ENCODE peak calls at places on chromosomes 3 and 15, in nine cellular contexts. W is pancreas, B is HCT116, Z is Peyer's patch, G is esophagus squamous epithelium, A is SJSA1, T is WERI-Rb-1, V is brain microvascular endothelial cell, P is heart left ventricle. H is an unnamed sample.

GRCh38 chr3:31695280-31696008 is 162.7 kb downstream of the STT3B start:
- DNase-seq in W (no peak), B (no peak), Z (no peak), G (no peak), A (no peak), T (no peak), V (no peak), P (no peak), H (no peak)

GRCh38 chr15:57686657-57687056 is 19.9 kb upstream of the POLR2M start:
- DNase-seq in W (no peak), B (no peak), Z (no peak), G (no peak), A (no peak), T (no peak), V (peak; percentile 78), P (peak; percentile 29), H (no peak)

GRCh38 chr15:84604804-84605203 is 4.0 kb downstream of the ZSCAN2 start:
- DNase-seq in W (no peak), B (no peak), Z (no peak), G (no peak), A (no peak), T (no peak), V (no peak), P (no peak), H (no peak)

GRCh38 chr3:131480116-131480515 is 22.7 kb downstream of the MRPL3 start:
- DNase-seq in W (no peak), B (no peak), Z (no peak), G (no peak), A (no peak), T (no peak), V (no peak), P (no peak), H (no peak)

GRCh38 chr3:119403201-119403600 is 60.2 kb downstream of the TMEM39A start:
- DNase-seq in W (no peak), B (no peak), Z (no peak), G (no peak), A (no peak), T (no peak), V (no peak), P (no peak), H (no peak)

GRCh38 chr15:39084683-39085530 is 496.0 kb upstream of the THBS1 start:
- DNase-seq in W (no peak), B (no peak), Z (no peak), G (no peak), A (peak; percentile 43), T (peak; percentile 28), V (peak; percentile 14), P (peak; percentile 40), H (no peak)

GRCh38 chr3:5304789-5305680 is 117.5 kb downstream of the EDEM1 start:
- DNase-seq in W (no peak), B (peak; percentile 31), Z (peak; percentile 71), G (no peak), A (peak; percentile 20), T (peak; percentile 58), V (peak; percentile 20), P (peak; percentile 33), H (peak; percentile 32)

GRCh38 chr3:159854500-159855124 is 134.0 kb upstream of the IL12A start:
- DNase-seq in W (no peak), B (peak; percentile 59), Z (no peak), G (no peak), A (peak; percentile 90), T (no peak), V (peak; percentile 93), P (no peak), H (no peak)

GRCh38 chr3:104360038-104360437 is 1006.7 kb upstream of the ALCAM start:
- DNase-seq in W (no peak), B (no peak), Z (no peak), G (no peak), A (no peak), T (no peak), V (no peak), P (no peak), H (no peak)

GRCh38 chr3:170078620-170079281 is 41.0 kb downstream of the GPR160 start:
- DNase-seq in W (no peak), B (peak; percentile 2), Z (peak; percentile 44), G (no peak), A (no peak), T (no peak), V (no peak), P (no peak), H (peak; percentile 12)

GRCh38 chr15:57890351-57890750 is 175.2 kb downstream of the ALDH1A2 start:
- DNase-seq in W (no peak), B (no peak), Z (no peak), G (no peak), A (no peak), T (no peak), V (peak; percentile 44), P (no peak), H (no peak)

GRCh38 chr15:52783191-52783829 is 6.8 kb downstream of the ONECUT1 start:
- DNase-seq in W (peak; percentile 74), B (no peak), Z (no peak), G (no peak), A (no peak), T (no peak), V (no peak), P (no peak), H (no peak)

GRCh38 chr15:90650956-90651689 is 66.0 kb upstream of the BLM start:
- DNase-seq in W (no peak), B (no peak), Z (no peak), G (no peak), A (no peak), T (peak; percentile 49), V (no peak), P (no peak), H (no peak)

GRCh38 chr3:23442598-23443383 is 239.7 kb downstream of the UBE2E2 start:
- DNase-seq in W (no peak), B (no peak), Z (no peak), G (no peak), A (no peak), T (no peak), V (peak; percentile 53), P (no peak), H (no peak)

GRCh38 chr15:39946862-39947261 is 12.9 kb downstream of the EIF2AK4 start:
- DNase-seq in W (no peak), B (no peak), Z (no peak), G (no peak), A (no peak), T (no peak), V (peak; percentile 37), P (no peak), H (no peak)

GRCh38 chr3:127456471-127457093 is 134.0 kb downstream of the TPRA1 start:
- DNase-seq in W (no peak), B (no peak), Z (no peak), G (no peak), A (no peak), T (no peak), V (peak; percentile 52), P (no peak), H (peak; percentile 50)

GRCh38 chr15:77966540-77967290 is 110.8 kb downstream of the TBC1D2B start:
- DNase-seq in W (no peak), B (peak; percentile 38), Z (peak; percentile 77), G (no peak), A (peak; percentile 33), T (peak; percentile 64), V (peak; percentile 38), P (no peak), H (no peak)

GRCh38 chr3:184380627-184381260 is 890 bp downstream of the CHRD start:
- DNase-seq in W (no peak), B (no peak), Z (no peak), G (no peak), A (no peak), T (no peak), V (no peak), P (no peak), H (no peak)
- H3K4me3 ChIP-seq in W (peak overlapping the region; percentile 51), B (peak overlapping the region; percentile 36), Z (peak overlapping the region; percentile 55), G (peak overlapping the region; percentile 33), A (peak overlapping the region; percentile 33), T (peak overlapping the region; percentile 48), V (no peak overlapping the region), P (peak overlapping the region; percentile 56), H (no peak overlapping the region)

GRCh38 chr3:186192823-186193222 is 83.9 kb upstream of the ETV5 start:
- DNase-seq in W (no peak), B (no peak), Z (no peak), G (no peak), A (no peak), T (no peak), V (no peak), P (no peak), H (no peak)
- H3K27me3 ChIP-seq in W (no peaks in the 10 kb centered on the region), B (no peaks in the 10 kb centered on the region), Z (no peaks in the 10 kb centered on the region), G (no peaks in the 10 kb centered on the region), A (peaks cover 7% of the 10 kb centered on the region), T (no peaks in the 10 kb centered on the region), V (peaks cover 15% of the 10 kb centered on the region), P (peaks cover 15% of the 10 kb centered on the region), H (no peaks in the 10 kb centered on the region)

GRCh38 chr15:88258021-88258641 is 1.6 kb upstream of the NTRK3 start:
- DNase-seq in W (no peak), B (peak; percentile 16), Z (no peak), G (no peak), A (no peak), T (peak; percentile 57), V (no peak), P (peak; percentile 66), H (peak; percentile 81)
- H3K4me3 ChIP-seq in W (no peak overlapping the region), B (no peak overlapping the region), Z (no peak overlapping the region), G (no peak overlapping the region), A (no peak overlapping the region), T (no peak overlapping the region), V (no peak overlapping the region), P (peak overlapping the region; percentile 57), H (peak overlapping the region; percentile 60)

DNA sequence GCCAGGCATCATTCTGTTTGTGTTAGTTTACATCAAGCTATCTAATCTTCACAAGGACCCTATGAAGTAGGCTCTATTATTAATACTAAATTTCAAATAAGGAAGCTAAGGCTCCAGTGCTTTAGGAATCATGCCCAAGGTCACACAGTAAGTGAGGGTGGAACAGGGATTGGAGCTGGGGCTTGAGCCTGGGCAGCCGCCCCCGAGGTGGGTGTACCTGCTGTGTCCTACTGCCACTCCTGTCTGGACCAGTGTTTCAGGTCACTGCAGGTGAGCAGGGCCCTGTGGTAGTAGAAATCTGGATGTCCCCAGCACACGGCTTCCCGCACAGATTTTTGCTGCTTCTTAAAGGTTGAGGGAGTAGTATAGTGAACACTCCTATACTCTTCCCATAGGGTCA is 6.5 kb downstream of the KLF13 start:
- DNase-seq in W (peak; percentile 49), B (no peak), Z (no peak), G (no peak), A (no peak), T (no peak), V (no peak), P (no peak), H (no peak)
- H3K27me3 ChIP-seq in W (no peaks in the 10 kb centered on the region), B (no peaks in the 10 kb centered on the region), Z (no peaks in the 10 kb centered on the region), G (no peaks in the 10 kb centered on the region), A (no peaks in the 10 kb centered on the region), T (no peaks in the 10 kb centered on the region), V (no peaks in the 10 kb centered on the region), P (no peaks in the 10 kb centered on the region), H (no peaks in the 10 kb centered on the region)

GRCh38 chr3:190012314-190012782 is 108.3 kb downstream of the P3H2 start:
- DNase-seq in W (no peak), B (peak; percentile 49), Z (no peak), G (no peak), A (peak; percentile 62), T (no peak), V (peak; percentile 28), P (no peak), H (no peak)
- H3K4me3 ChIP-seq in W (no peak overlapping the region), B (peak overlapping the region; percentile 30), Z (no peak overlapping the region), G (no peak overlapping the region), A (no peak overlapping the region), T (no peak overlapping the region), V (no peak overlapping the region), P (no peak overlapping the region), H (no peak overlapping the region)